ENCODE peak calls at places on chromosomes 13 and 19, in five cellular contexts. V is IMR-90, L is mesenchymal stem cell, S is neuronal stem cell, D is H9. E is an unnamed sample.

GRCh38 chr13:72195044-72195704 is 328.2 kb upstream of the DACH1 start:
- DNase-seq in V (no peak), L (no peak), S (no peak), D (no peak), E (no peak)

GRCh38 chr13:47459512-47459911 is 541.6 kb downstream of the SUCLA2 start:
- DNase-seq in V (peak), L (peak), S (no peak), D (no peak), E (peak)

GRCh38 chr13:48678316-48678715 is 24.6 kb downstream of the CYSLTR2 start:
- DNase-seq in V (no peak), L (no peak), S (no peak), D (no peak), E (peak)

GRCh38 chr13:113053376-113053775 is 52.2 kb upstream of the F7 start:
- DNase-seq in V (no peak), L (no peak), S (no peak), D (no peak), E (no peak)

GRCh38 chr19:277581-278165 is 13.5 kb downstream of the PLPP2 start:
- DNase-seq in V (peak), L (peak), S (peak), D (peak), E (peak)

GRCh38 chr19:49983645-49984229 is 22.8 kb upstream of the SIGLEC11 start:
- DNase-seq in V (peak), L (peak), S (peak), D (peak), E (peak)

GRCh38 chr13:47545206-47545605 is 455.9 kb downstream of the SUCLA2 start:
- DNase-seq in V (no peak), L (no peak), S (no peak), D (no peak), E (no peak)

GRCh38 chr19:35559781-35560180 is 3.7 kb downstream of the ATP4A start:
- DNase-seq in V (no peak), L (no peak), S (no peak), D (no peak), E (no peak)

GRCh38 chr19:47450478-47450877 is 21.2 kb downstream of the SLC8A2 start:
- DNase-seq in V (no peak), L (no peak), S (no peak), D (no peak), E (no peak)

GRCh38 chr13:113431171-113431570 is 22.1 kb downstream of the ADPRHL1 start:
- DNase-seq in V (no peak), L (no peak), S (no peak), D (no peak), E (no peak)

DNA sequence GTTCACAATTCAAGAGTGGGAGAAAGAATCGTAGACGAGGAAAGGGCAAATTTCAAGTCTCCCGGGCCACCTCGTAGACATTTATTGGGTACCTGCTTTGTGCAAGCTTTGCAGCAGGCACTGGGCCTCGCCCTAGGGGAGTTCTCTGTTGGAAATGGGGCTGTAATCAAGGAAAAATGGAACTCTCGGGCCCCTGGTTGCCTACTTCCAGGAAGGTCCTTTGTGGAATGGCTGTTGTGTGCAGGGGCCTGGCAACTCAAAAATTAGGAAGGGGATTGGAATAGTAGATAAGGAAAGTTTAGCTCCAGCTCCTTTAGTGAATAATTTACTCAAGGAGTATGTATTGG is 612 bp downstream of the ZNF526 start:
- DNase-seq in V (no peak), L (no peak), S (no peak), D (no peak), E (no peak)
- H3K4ac ChIP-seq in V (peak), L (peak), S (no peak), D (no peak), E (no peak)

GRCh38 chr19:33484226-33484774 is 37.3 kb downstream of the PEPD start:
- DNase-seq in V (no peak), L (no peak), S (no peak), D (no peak), E (no peak)
- H3K23ac ChIP-seq in V (no peak), L (no peak), S (peak), D (no peak), E (no peak)

GRCh38 chr19:9436358-9436757 is 985 bp upstream of the ZNF266 start:
- DNase-seq in V (no peak), L (no peak), S (no peak), D (no peak), E (no peak)
- H4K8ac ChIP-seq in V (no peak), L (no peak), S (no peak), D (no peak), E (no peak)

GRCh38 chr13:30870916-30871712 is 35.0 kb upstream of the MEDAG start:
- DNase-seq in V (no peak), L (no peak), S (no peak), D (peak), E (no peak)
- H3K4ac ChIP-seq in V (peak), L (peak), S (peak), D (no peak), E (no peak)

GRCh38 chr19:51820821-51821446 is 26.0 kb downstream of the FPR3 start:
- DNase-seq in V (no peak), L (no peak), S (no peak), D (no peak), E (no peak)
- H3K23ac ChIP-seq in V (no peak), L (no peak), S (no peak), D (no peak), E (no peak)

GRCh38 chr13:51938454-51938853 is 72.8 kb downstream of the ATP7B start:
- DNase-seq in V (no peak), L (no peak), S (no peak), D (no peak), E (no peak)

GRCh38 chr13:51945149-51945548 is 66.1 kb downstream of the ATP7B start:
- DNase-seq in V (no peak), L (no peak), S (no peak), D (no peak), E (no peak)

GRCh38 chr13:51944428-51944827 is 66.8 kb downstream of the ATP7B start:
- DNase-seq in V (no peak), L (no peak), S (no peak), D (no peak), E (no peak)

GRCh38 chr13:51943721-51944120 is 67.5 kb downstream of the ATP7B start:
- DNase-seq in V (no peak), L (no peak), S (no peak), D (no peak), E (no peak)

DNA sequence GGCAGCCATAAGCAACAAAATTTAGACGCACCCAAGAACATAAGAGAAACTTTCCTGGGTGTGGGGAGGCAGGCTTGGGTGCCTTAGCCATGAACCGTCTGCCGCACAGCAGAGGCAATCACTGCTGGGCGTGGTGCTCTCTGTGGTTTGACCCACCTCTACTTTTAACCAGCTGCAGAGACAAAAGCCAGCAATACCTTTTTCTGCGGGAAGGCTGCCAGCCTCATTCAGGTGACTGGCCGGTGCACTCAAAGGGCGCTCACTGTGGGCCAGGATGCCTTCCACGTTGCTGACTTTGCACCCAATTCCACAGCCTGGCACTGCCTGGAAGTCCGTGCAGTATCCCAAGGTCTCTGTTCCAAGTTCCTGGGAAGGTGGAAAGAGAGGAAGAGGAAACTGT is 69.1 kb downstream of the ATP7B start:
- DNase-seq in V (no peak), L (no peak), S (no peak), D (no peak), E (no peak)
- H4K8ac ChIP-seq in V (no peak), L (no peak), S (no peak), D (no peak), E (no peak)

E was measured in mesendoderm.